ENCODE peak calls at places on chromosomes 5 and 9, in six cellular contexts. C is NCI-H1417; P is HT1080; D is activated T-helper 1 cell treated with anti-CD3 and anti-CD28 coated beads, Interleukin-2, amount 50 U/mL, for 16 hours; V is activated CD4-positive, alpha-beta T cell treated with anti-CD3 and anti-CD28 coated beads, Interleukin-2, amount 10 ng/mL, durations not matched to agents 7 days and 5 days; L is stimulated activated CD8-positive, alpha-beta memory T cell treated with anti-CD3 and anti-CD28 coated beads, Interleukin-15, amount 100 ng/mL, for 24 hours. F is an unnamed sample.

GRCh38 chr9:127899200-127899943 is at the start of gene ST6GALNAC6:
- DNase-seq in C (peak), P (no peak), D (peak), V (peak), L (peak), F (peak)

GRCh38 chr5:103021310-103021709 is 98.6 kb downstream of the GIN1 start:
- DNase-seq in C (no peak), P (peak), D (no peak), V (no peak), L (no peak), F (peak)

GRCh38 chr9:120711354-120711753 is 2.9 kb downstream of the MEGF9 start:
- DNase-seq in C (peak), P (no peak), D (no peak), V (no peak), L (no peak), F (peak)

GRCh38 chr9:18748106-18748719 is 274.3 kb downstream of the ADAMTSL1 start:
- DNase-seq in C (no peak), P (no peak), D (no peak), V (no peak), L (no peak), F (no peak)

GRCh38 chr9:120434532-120434931 is 145.4 kb downstream of the CDK5RAP2 start:
- DNase-seq in C (peak), P (no peak), D (no peak), V (no peak), L (no peak), F (peak)

GRCh38 chr5:127367912-127368468 is 77.4 kb downstream of the MEGF10 start:
- DNase-seq in C (no peak), P (no peak), D (no peak), V (no peak), L (no peak), F (no peak)

GRCh38 chr5:147935032-147935431 is 28.7 kb upstream of the C5orf46 start:
- DNase-seq in C (peak), P (peak), D (no peak), V (no peak), L (no peak), F (peak)

GRCh38 chr5:169945831-169946261 is 34.4 kb downstream of the INSYN2B start:
- DNase-seq in C (no peak), P (peak), D (no peak), V (no peak), L (no peak), F (peak)

GRCh38 chr9:33065157-33066076 is 11.1 kb downstream of the SMU1 start:
- DNase-seq in C (no peak), P (no peak), D (no peak), V (no peak), L (no peak), F (no peak)

GRCh38 chr5:82855893-82856292 is 221.3 kb downstream of the TMEM167A start:
- DNase-seq in C (peak), P (no peak), D (no peak), V (no peak), L (no peak), F (no peak)

GRCh38 chr9:35726876-35727438 is 5.0 kb downstream of the TLN1 start:
- DNase-seq in C (no peak), P (peak), D (no peak), V (peak), L (no peak), F (peak)

GRCh38 chr9:108151161-108151586 is 661.6 kb upstream of the KLF4 start:
- DNase-seq in C (no peak), P (peak), D (no peak), V (no peak), L (no peak), F (peak)

GRCh38 chr5:38648703-38649291 is 92.4 kb upstream of the LIFR start:
- DNase-seq in C (peak), P (no peak), D (no peak), V (no peak), L (no peak), F (no peak)

GRCh38 chr5:124289641-124290201 is 456.7 kb downstream of the ZNF608 start:
- DNase-seq in C (no peak), P (no peak), D (no peak), V (no peak), L (no peak), F (no peak)

GRCh38 chr5:76363385-76364261 is 39.5 kb upstream of the IQGAP2 start:
- DNase-seq in C (no peak), P (no peak), D (no peak), V (no peak), L (no peak), F (no peak)

GRCh38 chr5:136686192-136686872 is 321.0 kb upstream of the TRPC7 start:
- DNase-seq in C (peak), P (peak), D (no peak), V (no peak), L (no peak), F (peak)

GRCh38 chr9:116706310-116707290 is 19.5 kb downstream of the TRIM32 start:
- DNase-seq in C (no peak), P (no peak), D (no peak), V (no peak), L (no peak), F (no peak)

GRCh38 chr5:178416919-178417318 is 173.3 kb downstream of the COL23A1 start:
- DNase-seq in C (no peak), P (peak), D (no peak), V (no peak), L (no peak), F (peak)

GRCh38 chr5:116442095-116442534 is 132.5 kb downstream of the SEMA6A start:
- DNase-seq in C (peak), P (peak), D (no peak), V (no peak), L (no peak), F (peak)

GRCh38 chr9:118121361-118121760 is 417.2 kb downstream of the TLR4 start:
- DNase-seq in C (no peak), P (peak), D (no peak), V (no peak), L (no peak), F (peak)

GRCh38 chr9:117073539-117074336 is 341.1 kb downstream of the ASTN2 start:
- DNase-seq in C (peak), P (peak), D (no peak), V (no peak), L (no peak), F (peak)

GRCh38 chr5:76153271-76153670 is 70.1 kb downstream of the SV2C start:
- DNase-seq in C (no peak), P (no peak), D (no peak), V (no peak), L (no peak), F (no peak)

GRCh38 chr9:96150324-96151023 is 151.5 kb downstream of the HSD17B3 start:
- DNase-seq in C (no peak), P (peak), D (no peak), V (peak), L (no peak), F (peak)

GRCh38 chr5:168023190-168023589 is 268.3 kb upstream of the WWC1 start:
- DNase-seq in C (no peak), P (no peak), D (no peak), V (no peak), L (no peak), F (no peak)

GRCh38 chr5:116766470-116766947 is 191.9 kb upstream of the SEMA6A start:
- DNase-seq in C (no peak), P (peak), D (no peak), V (no peak), L (no peak), F (peak)

GRCh38 chr5:65126192-65126591 is 355.5 kb downstream of the ADAMTS6 start:
- DNase-seq in C (peak), P (no peak), D (no peak), V (no peak), L (no peak), F (peak)